ENCODE peak calls at places on chromosome 18, in nine cellular contexts. One of them, this sample, is unnamed.

GRCh38 chr18:44246001-44246400 is 434.7 kb upstream of the SETBP1 start:
- DNase-seq in activated CD8-positive, alpha-beta memory T cell treated with anti-CD3 and anti-CD28 coated beads, Interleukin-2, amount 10 ng/mL, durations not matched to agents 7 days and 5 days: no peak
- DNase-seq in NCI-H510A treated with DMSO at 0.1 percent for 48 hours: no peak
- DNase-seq in stimulated activated CD4-positive, alpha-beta T cell treated with anti-CD3 and anti-CD28 coated beads, Interleukin-12 subunit alpha, Interleukin-12 subunit beta, amount 100 ng/mL, for 48 hours: no peak
- DNase-seq in stimulated activated naive CD8-positive, alpha-beta T cell treated with anti-CD3 and anti-CD28 coated beads, Interleukin-15, Interleukin-2, amounts not matched to agents 100 U/mL and 50 U/mL, for 24 hours: no peak
- DNase-seq in T-helper 1 cell: no peak
- DNase-seq in endothelial cell: no peak
- DNase-seq in stimulated activated CD8-positive, alpha-beta memory T cell treated with anti-CD3 and anti-CD28 coated beads, Interleukin-7, amount 100 ng/mL, for 24 hours: no peak
- DNase-seq in IMR-90: no peak
- DNase-seq in this sample: no peak

GRCh38 chr18:73614812-73615211 is 532.8 kb downstream of the FBXO15 start:
- DNase-seq in activated CD8-positive, alpha-beta memory T cell treated with anti-CD3 and anti-CD28 coated beads, Interleukin-2, amount 10 ng/mL, durations not matched to agents 7 days and 5 days: no peak
- DNase-seq in NCI-H510A treated with DMSO at 0.1 percent for 48 hours: no peak
- DNase-seq in stimulated activated CD4-positive, alpha-beta T cell treated with anti-CD3 and anti-CD28 coated beads, Interleukin-12 subunit alpha, Interleukin-12 subunit beta, amount 100 ng/mL, for 48 hours: no peak
- DNase-seq in stimulated activated naive CD8-positive, alpha-beta T cell treated with anti-CD3 and anti-CD28 coated beads, Interleukin-15, Interleukin-2, amounts not matched to agents 100 U/mL and 50 U/mL, for 24 hours: no peak
- DNase-seq in T-helper 1 cell: no peak
- DNase-seq in endothelial cell: no peak
- DNase-seq in stimulated activated CD8-positive, alpha-beta memory T cell treated with anti-CD3 and anti-CD28 coated beads, Interleukin-7, amount 100 ng/mL, for 24 hours: no peak
- DNase-seq in IMR-90: peak
- DNase-seq in this sample: no peak

GRCh38 chr18:48785091-48785614 is 165.6 kb downstream of the SMAD7 start:
- DNase-seq in activated CD8-positive, alpha-beta memory T cell treated with anti-CD3 and anti-CD28 coated beads, Interleukin-2, amount 10 ng/mL, durations not matched to agents 7 days and 5 days: peak
- DNase-seq in NCI-H510A treated with DMSO at 0.1 percent for 48 hours: no peak
- DNase-seq in stimulated activated CD4-positive, alpha-beta T cell treated with anti-CD3 and anti-CD28 coated beads, Interleukin-12 subunit alpha, Interleukin-12 subunit beta, amount 100 ng/mL, for 48 hours: no peak
- DNase-seq in stimulated activated naive CD8-positive, alpha-beta T cell treated with anti-CD3 and anti-CD28 coated beads, Interleukin-15, Interleukin-2, amounts not matched to agents 100 U/mL and 50 U/mL, for 24 hours: no peak
- DNase-seq in T-helper 1 cell: no peak
- DNase-seq in endothelial cell: no peak
- DNase-seq in stimulated activated CD8-positive, alpha-beta memory T cell treated with anti-CD3 and anti-CD28 coated beads, Interleukin-7, amount 100 ng/mL, for 24 hours: no peak
- DNase-seq in IMR-90: no peak
- DNase-seq in this sample: no peak

GRCh38 chr18:77702686-77703085 is 453.0 kb downstream of the GALR1 start:
- DNase-seq in activated CD8-positive, alpha-beta memory T cell treated with anti-CD3 and anti-CD28 coated beads, Interleukin-2, amount 10 ng/mL, durations not matched to agents 7 days and 5 days: no peak
- DNase-seq in NCI-H510A treated with DMSO at 0.1 percent for 48 hours: peak
- DNase-seq in stimulated activated CD4-positive, alpha-beta T cell treated with anti-CD3 and anti-CD28 coated beads, Interleukin-12 subunit alpha, Interleukin-12 subunit beta, amount 100 ng/mL, for 48 hours: no peak
- DNase-seq in stimulated activated naive CD8-positive, alpha-beta T cell treated with anti-CD3 and anti-CD28 coated beads, Interleukin-15, Interleukin-2, amounts not matched to agents 100 U/mL and 50 U/mL, for 24 hours: no peak
- DNase-seq in T-helper 1 cell: no peak
- DNase-seq in endothelial cell: peak
- DNase-seq in stimulated activated CD8-positive, alpha-beta memory T cell treated with anti-CD3 and anti-CD28 coated beads, Interleukin-7, amount 100 ng/mL, for 24 hours: no peak
- DNase-seq in IMR-90: peak
- DNase-seq in this sample: no peak

GRCh38 chr18:8616026-8616401 is 6.8 kb downstream of the RAB12 start:
- DNase-seq in activated CD8-positive, alpha-beta memory T cell treated with anti-CD3 and anti-CD28 coated beads, Interleukin-2, amount 10 ng/mL, durations not matched to agents 7 days and 5 days: no peak
- DNase-seq in NCI-H510A treated with DMSO at 0.1 percent for 48 hours: no peak
- DNase-seq in stimulated activated CD4-positive, alpha-beta T cell treated with anti-CD3 and anti-CD28 coated beads, Interleukin-12 subunit alpha, Interleukin-12 subunit beta, amount 100 ng/mL, for 48 hours: no peak
- DNase-seq in stimulated activated naive CD8-positive, alpha-beta T cell treated with anti-CD3 and anti-CD28 coated beads, Interleukin-15, Interleukin-2, amounts not matched to agents 100 U/mL and 50 U/mL, for 24 hours: no peak
- DNase-seq in T-helper 1 cell: no peak
- DNase-seq in endothelial cell: no peak
- DNase-seq in stimulated activated CD8-positive, alpha-beta memory T cell treated with anti-CD3 and anti-CD28 coated beads, Interleukin-7, amount 100 ng/mL, for 24 hours: no peak
- DNase-seq in IMR-90: no peak
- DNase-seq in this sample: no peak

GRCh38 chr18:47683774-47684173 is 246.7 kb downstream of the SMAD2 start:
- DNase-seq in activated CD8-positive, alpha-beta memory T cell treated with anti-CD3 and anti-CD28 coated beads, Interleukin-2, amount 10 ng/mL, durations not matched to agents 7 days and 5 days: no peak
- DNase-seq in NCI-H510A treated with DMSO at 0.1 percent for 48 hours: no peak
- DNase-seq in stimulated activated CD4-positive, alpha-beta T cell treated with anti-CD3 and anti-CD28 coated beads, Interleukin-12 subunit alpha, Interleukin-12 subunit beta, amount 100 ng/mL, for 48 hours: no peak
- DNase-seq in stimulated activated naive CD8-positive, alpha-beta T cell treated with anti-CD3 and anti-CD28 coated beads, Interleukin-15, Interleukin-2, amounts not matched to agents 100 U/mL and 50 U/mL, for 24 hours: no peak
- DNase-seq in T-helper 1 cell: no peak
- DNase-seq in endothelial cell: no peak
- DNase-seq in stimulated activated CD8-positive, alpha-beta memory T cell treated with anti-CD3 and anti-CD28 coated beads, Interleukin-7, amount 100 ng/mL, for 24 hours: no peak
- DNase-seq in IMR-90: no peak
- DNase-seq in this sample: no peak

GRCh38 chr18:50819027-50819726 is 639 bp downstream of the MRO start:
- DNase-seq in activated CD8-positive, alpha-beta memory T cell treated with anti-CD3 and anti-CD28 coated beads, Interleukin-2, amount 10 ng/mL, durations not matched to agents 7 days and 5 days: no peak
- DNase-seq in NCI-H510A treated with DMSO at 0.1 percent for 48 hours: no peak
- DNase-seq in stimulated activated CD4-positive, alpha-beta T cell treated with anti-CD3 and anti-CD28 coated beads, Interleukin-12 subunit alpha, Interleukin-12 subunit beta, amount 100 ng/mL, for 48 hours: no peak
- DNase-seq in stimulated activated naive CD8-positive, alpha-beta T cell treated with anti-CD3 and anti-CD28 coated beads, Interleukin-15, Interleukin-2, amounts not matched to agents 100 U/mL and 50 U/mL, for 24 hours: no peak
- DNase-seq in T-helper 1 cell: no peak
- DNase-seq in endothelial cell: peak
- DNase-seq in stimulated activated CD8-positive, alpha-beta memory T cell treated with anti-CD3 and anti-CD28 coated beads, Interleukin-7, amount 100 ng/mL, for 24 hours: no peak
- DNase-seq in IMR-90: no peak
- DNase-seq in this sample: no peak

GRCh38 chr18:23136326-23137092 is 1.2 kb downstream of the CABLES1 start:
- DNase-seq in activated CD8-positive, alpha-beta memory T cell treated with anti-CD3 and anti-CD28 coated beads, Interleukin-2, amount 10 ng/mL, durations not matched to agents 7 days and 5 days: no peak
- DNase-seq in NCI-H510A treated with DMSO at 0.1 percent for 48 hours: no peak
- DNase-seq in stimulated activated CD4-positive, alpha-beta T cell treated with anti-CD3 and anti-CD28 coated beads, Interleukin-12 subunit alpha, Interleukin-12 subunit beta, amount 100 ng/mL, for 48 hours: no peak
- DNase-seq in stimulated activated naive CD8-positive, alpha-beta T cell treated with anti-CD3 and anti-CD28 coated beads, Interleukin-15, Interleukin-2, amounts not matched to agents 100 U/mL and 50 U/mL, for 24 hours: peak
- DNase-seq in T-helper 1 cell: no peak
- DNase-seq in endothelial cell: peak
- DNase-seq in stimulated activated CD8-positive, alpha-beta memory T cell treated with anti-CD3 and anti-CD28 coated beads, Interleukin-7, amount 100 ng/mL, for 24 hours: no peak
- DNase-seq in IMR-90: no peak
- DNase-seq in this sample: no peak

GRCh38 chr18:27948981-27949380 is 227.9 kb downstream of the CDH2 start:
- DNase-seq in activated CD8-positive, alpha-beta memory T cell treated with anti-CD3 and anti-CD28 coated beads, Interleukin-2, amount 10 ng/mL, durations not matched to agents 7 days and 5 days: no peak
- DNase-seq in NCI-H510A treated with DMSO at 0.1 percent for 48 hours: no peak
- DNase-seq in stimulated activated CD4-positive, alpha-beta T cell treated with anti-CD3 and anti-CD28 coated beads, Interleukin-12 subunit alpha, Interleukin-12 subunit beta, amount 100 ng/mL, for 48 hours: no peak
- DNase-seq in stimulated activated naive CD8-positive, alpha-beta T cell treated with anti-CD3 and anti-CD28 coated beads, Interleukin-15, Interleukin-2, amounts not matched to agents 100 U/mL and 50 U/mL, for 24 hours: no peak
- DNase-seq in T-helper 1 cell: no peak
- DNase-seq in endothelial cell: no peak
- DNase-seq in stimulated activated CD8-positive, alpha-beta memory T cell treated with anti-CD3 and anti-CD28 coated beads, Interleukin-7, amount 100 ng/mL, for 24 hours: no peak
- DNase-seq in IMR-90: no peak
- DNase-seq in this sample: no peak

GRCh38 chr18:56541790-56542189 is 96.6 kb downstream of the TXNL1 start:
- DNase-seq in activated CD8-positive, alpha-beta memory T cell treated with anti-CD3 and anti-CD28 coated beads, Interleukin-2, amount 10 ng/mL, durations not matched to agents 7 days and 5 days: no peak
- DNase-seq in NCI-H510A treated with DMSO at 0.1 percent for 48 hours: no peak
- DNase-seq in stimulated activated CD4-positive, alpha-beta T cell treated with anti-CD3 and anti-CD28 coated beads, Interleukin-12 subunit alpha, Interleukin-12 subunit beta, amount 100 ng/mL, for 48 hours: no peak
- DNase-seq in stimulated activated naive CD8-positive, alpha-beta T cell treated with anti-CD3 and anti-CD28 coated beads, Interleukin-15, Interleukin-2, amounts not matched to agents 100 U/mL and 50 U/mL, for 24 hours: no peak
- DNase-seq in T-helper 1 cell: no peak
- DNase-seq in endothelial cell: no peak
- DNase-seq in stimulated activated CD8-positive, alpha-beta memory T cell treated with anti-CD3 and anti-CD28 coated beads, Interleukin-7, amount 100 ng/mL, for 24 hours: no peak
- DNase-seq in IMR-90: no peak
- DNase-seq in this sample: no peak

GRCh38 chr18:56997200-56997599 is 149.7 kb upstream of the BOD1L2 start:
- DNase-seq in activated CD8-positive, alpha-beta memory T cell treated with anti-CD3 and anti-CD28 coated beads, Interleukin-2, amount 10 ng/mL, durations not matched to agents 7 days and 5 days: no peak
- DNase-seq in NCI-H510A treated with DMSO at 0.1 percent for 48 hours: no peak
- DNase-seq in stimulated activated CD4-positive, alpha-beta T cell treated with anti-CD3 and anti-CD28 coated beads, Interleukin-12 subunit alpha, Interleukin-12 subunit beta, amount 100 ng/mL, for 48 hours: no peak
- DNase-seq in stimulated activated naive CD8-positive, alpha-beta T cell treated with anti-CD3 and anti-CD28 coated beads, Interleukin-15, Interleukin-2, amounts not matched to agents 100 U/mL and 50 U/mL, for 24 hours: no peak
- DNase-seq in T-helper 1 cell: no peak
- DNase-seq in endothelial cell: no peak
- DNase-seq in stimulated activated CD8-positive, alpha-beta memory T cell treated with anti-CD3 and anti-CD28 coated beads, Interleukin-7, amount 100 ng/mL, for 24 hours: no peak
- DNase-seq in IMR-90: no peak
- DNase-seq in this sample: no peak

GRCh38 chr18:75209952-75210261 is 690 bp upstream of the TSHZ1 start:
- DNase-seq in activated CD8-positive, alpha-beta memory T cell treated with anti-CD3 and anti-CD28 coated beads, Interleukin-2, amount 10 ng/mL, durations not matched to agents 7 days and 5 days: no peak
- DNase-seq in NCI-H510A treated with DMSO at 0.1 percent for 48 hours: no peak
- DNase-seq in stimulated activated CD4-positive, alpha-beta T cell treated with anti-CD3 and anti-CD28 coated beads, Interleukin-12 subunit alpha, Interleukin-12 subunit beta, amount 100 ng/mL, for 48 hours: no peak
- DNase-seq in stimulated activated naive CD8-positive, alpha-beta T cell treated with anti-CD3 and anti-CD28 coated beads, Interleukin-15, Interleukin-2, amounts not matched to agents 100 U/mL and 50 U/mL, for 24 hours: no peak
- DNase-seq in T-helper 1 cell: no peak
- DNase-seq in endothelial cell: peak
- DNase-seq in stimulated activated CD8-positive, alpha-beta memory T cell treated with anti-CD3 and anti-CD28 coated beads, Interleukin-7, amount 100 ng/mL, for 24 hours: no peak
- DNase-seq in IMR-90: no peak
- DNase-seq in this sample: no peak

GRCh38 chr18:51196116-51196810 is 1.2 kb downstream of the MEX3C start:
- DNase-seq in activated CD8-positive, alpha-beta memory T cell treated with anti-CD3 and anti-CD28 coated beads, Interleukin-2, amount 10 ng/mL, durations not matched to agents 7 days and 5 days: peak
- DNase-seq in NCI-H510A treated with DMSO at 0.1 percent for 48 hours: peak
- DNase-seq in stimulated activated CD4-positive, alpha-beta T cell treated with anti-CD3 and anti-CD28 coated beads, Interleukin-12 subunit alpha, Interleukin-12 subunit beta, amount 100 ng/mL, for 48 hours: peak
- DNase-seq in stimulated activated naive CD8-positive, alpha-beta T cell treated with anti-CD3 and anti-CD28 coated beads, Interleukin-15, Interleukin-2, amounts not matched to agents 100 U/mL and 50 U/mL, for 24 hours: peak
- DNase-seq in T-helper 1 cell: peak
- DNase-seq in endothelial cell: no peak
- DNase-seq in stimulated activated CD8-positive, alpha-beta memory T cell treated with anti-CD3 and anti-CD28 coated beads, Interleukin-7, amount 100 ng/mL, for 24 hours: no peak
- DNase-seq in IMR-90: peak
- DNase-seq in this sample: peak

GRCh38 chr18:11981633-11982366 is 493 bp downstream of the IMPA2 start:
- DNase-seq in activated CD8-positive, alpha-beta memory T cell treated with anti-CD3 and anti-CD28 coated beads, Interleukin-2, amount 10 ng/mL, durations not matched to agents 7 days and 5 days: peak
- DNase-seq in NCI-H510A treated with DMSO at 0.1 percent for 48 hours: no peak
- DNase-seq in stimulated activated CD4-positive, alpha-beta T cell treated with anti-CD3 and anti-CD28 coated beads, Interleukin-12 subunit alpha, Interleukin-12 subunit beta, amount 100 ng/mL, for 48 hours: no peak
- DNase-seq in stimulated activated naive CD8-positive, alpha-beta T cell treated with anti-CD3 and anti-CD28 coated beads, Interleukin-15, Interleukin-2, amounts not matched to agents 100 U/mL and 50 U/mL, for 24 hours: peak
- DNase-seq in T-helper 1 cell: no peak
- DNase-seq in endothelial cell: peak
- DNase-seq in stimulated activated CD8-positive, alpha-beta memory T cell treated with anti-CD3 and anti-CD28 coated beads, Interleukin-7, amount 100 ng/mL, for 24 hours: no peak
- DNase-seq in IMR-90: peak
- DNase-seq in this sample: no peak

GRCh38 chr18:29218101-29218500 is 1041.2 kb upstream of the CDH2 start:
- DNase-seq in activated CD8-positive, alpha-beta memory T cell treated with anti-CD3 and anti-CD28 coated beads, Interleukin-2, amount 10 ng/mL, durations not matched to agents 7 days and 5 days: no peak
- DNase-seq in NCI-H510A treated with DMSO at 0.1 percent for 48 hours: no peak
- DNase-seq in stimulated activated CD4-positive, alpha-beta T cell treated with anti-CD3 and anti-CD28 coated beads, Interleukin-12 subunit alpha, Interleukin-12 subunit beta, amount 100 ng/mL, for 48 hours: no peak
- DNase-seq in stimulated activated naive CD8-positive, alpha-beta T cell treated with anti-CD3 and anti-CD28 coated beads, Interleukin-15, Interleukin-2, amounts not matched to agents 100 U/mL and 50 U/mL, for 24 hours: no peak
- DNase-seq in T-helper 1 cell: no peak
- DNase-seq in endothelial cell: no peak
- DNase-seq in stimulated activated CD8-positive, alpha-beta memory T cell treated with anti-CD3 and anti-CD28 coated beads, Interleukin-7, amount 100 ng/mL, for 24 hours: no peak
- DNase-seq in IMR-90: peak
- DNase-seq in this sample: no peak

GRCh38 chr18:43022874-43023273 is 92.6 kb downstream of the RIT2 start:
- DNase-seq in activated CD8-positive, alpha-beta memory T cell treated with anti-CD3 and anti-CD28 coated beads, Interleukin-2, amount 10 ng/mL, durations not matched to agents 7 days and 5 days: no peak
- DNase-seq in NCI-H510A treated with DMSO at 0.1 percent for 48 hours: no peak
- DNase-seq in stimulated activated CD4-positive, alpha-beta T cell treated with anti-CD3 and anti-CD28 coated beads, Interleukin-12 subunit alpha, Interleukin-12 subunit beta, amount 100 ng/mL, for 48 hours: no peak
- DNase-seq in stimulated activated naive CD8-positive, alpha-beta T cell treated with anti-CD3 and anti-CD28 coated beads, Interleukin-15, Interleukin-2, amounts not matched to agents 100 U/mL and 50 U/mL, for 24 hours: no peak
- DNase-seq in T-helper 1 cell: no peak
- DNase-seq in endothelial cell: no peak
- DNase-seq in stimulated activated CD8-positive, alpha-beta memory T cell treated with anti-CD3 and anti-CD28 coated beads, Interleukin-7, amount 100 ng/mL, for 24 hours: no peak
- DNase-seq in IMR-90: no peak
- DNase-seq in this sample: no peak

GRCh38 chr18:55265130-55265675 is 305.9 kb upstream of the CCDC68 start:
- DNase-seq in activated CD8-positive, alpha-beta memory T cell treated with anti-CD3 and anti-CD28 coated beads, Interleukin-2, amount 10 ng/mL, durations not matched to agents 7 days and 5 days: no peak
- DNase-seq in NCI-H510A treated with DMSO at 0.1 percent for 48 hours: no peak
- DNase-seq in stimulated activated CD4-positive, alpha-beta T cell treated with anti-CD3 and anti-CD28 coated beads, Interleukin-12 subunit alpha, Interleukin-12 subunit beta, amount 100 ng/mL, for 48 hours: no peak
- DNase-seq in stimulated activated naive CD8-positive, alpha-beta T cell treated with anti-CD3 and anti-CD28 coated beads, Interleukin-15, Interleukin-2, amounts not matched to agents 100 U/mL and 50 U/mL, for 24 hours: no peak
- DNase-seq in T-helper 1 cell: no peak
- DNase-seq in endothelial cell: no peak
- DNase-seq in stimulated activated CD8-positive, alpha-beta memory T cell treated with anti-CD3 and anti-CD28 coated beads, Interleukin-7, amount 100 ng/mL, for 24 hours: no peak
- DNase-seq in IMR-90: no peak
- DNase-seq in this sample: no peak

GRCh38 chr18:50340078-50340477 is 34.8 kb upstream of the SKA1 start:
- DNase-seq in activated CD8-positive, alpha-beta memory T cell treated with anti-CD3 and anti-CD28 coated beads, Interleukin-2, amount 10 ng/mL, durations not matched to agents 7 days and 5 days: no peak
- DNase-seq in NCI-H510A treated with DMSO at 0.1 percent for 48 hours: no peak
- DNase-seq in stimulated activated CD4-positive, alpha-beta T cell treated with anti-CD3 and anti-CD28 coated beads, Interleukin-12 subunit alpha, Interleukin-12 subunit beta, amount 100 ng/mL, for 48 hours: no peak
- DNase-seq in stimulated activated naive CD8-positive, alpha-beta T cell treated with anti-CD3 and anti-CD28 coated beads, Interleukin-15, Interleukin-2, amounts not matched to agents 100 U/mL and 50 U/mL, for 24 hours: no peak
- DNase-seq in T-helper 1 cell: no peak
- DNase-seq in endothelial cell: no peak
- DNase-seq in stimulated activated CD8-positive, alpha-beta memory T cell treated with anti-CD3 and anti-CD28 coated beads, Interleukin-7, amount 100 ng/mL, for 24 hours: no peak
- DNase-seq in IMR-90: no peak
- DNase-seq in this sample: no peak

GRCh38 chr18:39788395-39788794 is 2166.6 kb upstream of the PIK3C3 start:
- DNase-seq in activated CD8-positive, alpha-beta memory T cell treated with anti-CD3 and anti-CD28 coated beads, Interleukin-2, amount 10 ng/mL, durations not matched to agents 7 days and 5 days: no peak
- DNase-seq in NCI-H510A treated with DMSO at 0.1 percent for 48 hours: no peak
- DNase-seq in stimulated activated CD4-positive, alpha-beta T cell treated with anti-CD3 and anti-CD28 coated beads, Interleukin-12 subunit alpha, Interleukin-12 subunit beta, amount 100 ng/mL, for 48 hours: no peak
- DNase-seq in stimulated activated naive CD8-positive, alpha-beta T cell treated with anti-CD3 and anti-CD28 coated beads, Interleukin-15, Interleukin-2, amounts not matched to agents 100 U/mL and 50 U/mL, for 24 hours: no peak
- DNase-seq in T-helper 1 cell: no peak
- DNase-seq in endothelial cell: no peak
- DNase-seq in stimulated activated CD8-positive, alpha-beta memory T cell treated with anti-CD3 and anti-CD28 coated beads, Interleukin-7, amount 100 ng/mL, for 24 hours: no peak
- DNase-seq in IMR-90: peak
- DNase-seq in this sample: no peak

GRCh38 chr18:48728204-48728833 is 189.5 kb downstream of the CTIF start:
- DNase-seq in activated CD8-positive, alpha-beta memory T cell treated with anti-CD3 and anti-CD28 coated beads, Interleukin-2, amount 10 ng/mL, durations not matched to agents 7 days and 5 days: no peak
- DNase-seq in NCI-H510A treated with DMSO at 0.1 percent for 48 hours: no peak
- DNase-seq in stimulated activated CD4-positive, alpha-beta T cell treated with anti-CD3 and anti-CD28 coated beads, Interleukin-12 subunit alpha, Interleukin-12 subunit beta, amount 100 ng/mL, for 48 hours: no peak
- DNase-seq in stimulated activated naive CD8-positive, alpha-beta T cell treated with anti-CD3 and anti-CD28 coated beads, Interleukin-15, Interleukin-2, amounts not matched to agents 100 U/mL and 50 U/mL, for 24 hours: no peak
- DNase-seq in T-helper 1 cell: no peak
- DNase-seq in endothelial cell: no peak
- DNase-seq in stimulated activated CD8-positive, alpha-beta memory T cell treated with anti-CD3 and anti-CD28 coated beads, Interleukin-7, amount 100 ng/mL, for 24 hours: no peak
- DNase-seq in IMR-90: peak
- DNase-seq in this sample: no peak

GRCh38 chr18:63444567-63444966 is 22.3 kb upstream of the VPS4B start:
- DNase-seq in activated CD8-positive, alpha-beta memory T cell treated with anti-CD3 and anti-CD28 coated beads, Interleukin-2, amount 10 ng/mL, durations not matched to agents 7 days and 5 days: no peak
- DNase-seq in NCI-H510A treated with DMSO at 0.1 percent for 48 hours: no peak
- DNase-seq in stimulated activated CD4-positive, alpha-beta T cell treated with anti-CD3 and anti-CD28 coated beads, Interleukin-12 subunit alpha, Interleukin-12 subunit beta, amount 100 ng/mL, for 48 hours: no peak
- DNase-seq in stimulated activated naive CD8-positive, alpha-beta T cell treated with anti-CD3 and anti-CD28 coated beads, Interleukin-15, Interleukin-2, amounts not matched to agents 100 U/mL and 50 U/mL, for 24 hours: no peak
- DNase-seq in T-helper 1 cell: no peak
- DNase-seq in endothelial cell: no peak
- DNase-seq in stimulated activated CD8-positive, alpha-beta memory T cell treated with anti-CD3 and anti-CD28 coated beads, Interleukin-7, amount 100 ng/mL, for 24 hours: no peak
- DNase-seq in IMR-90: peak
- DNase-seq in this sample: no peak

GRCh38 chr18:37457754-37458153 is 107.8 kb downstream of the CELF4 start:
- DNase-seq in activated CD8-positive, alpha-beta memory T cell treated with anti-CD3 and anti-CD28 coated beads, Interleukin-2, amount 10 ng/mL, durations not matched to agents 7 days and 5 days: no peak
- DNase-seq in NCI-H510A treated with DMSO at 0.1 percent for 48 hours: no peak
- DNase-seq in stimulated activated CD4-positive, alpha-beta T cell treated with anti-CD3 and anti-CD28 coated beads, Interleukin-12 subunit alpha, Interleukin-12 subunit beta, amount 100 ng/mL, for 48 hours: no peak
- DNase-seq in stimulated activated naive CD8-positive, alpha-beta T cell treated with anti-CD3 and anti-CD28 coated beads, Interleukin-15, Interleukin-2, amounts not matched to agents 100 U/mL and 50 U/mL, for 24 hours: no peak
- DNase-seq in T-helper 1 cell: no peak
- DNase-seq in endothelial cell: no peak
- DNase-seq in stimulated activated CD8-positive, alpha-beta memory T cell treated with anti-CD3 and anti-CD28 coated beads, Interleukin-7, amount 100 ng/mL, for 24 hours: no peak
- DNase-seq in IMR-90: no peak
- DNase-seq in this sample: no peak

GRCh38 chr18:63553117-63553516 is 10.9 kb downstream of the SERPINB12 start:
- DNase-seq in activated CD8-positive, alpha-beta memory T cell treated with anti-CD3 and anti-CD28 coated beads, Interleukin-2, amount 10 ng/mL, durations not matched to agents 7 days and 5 days: no peak
- DNase-seq in NCI-H510A treated with DMSO at 0.1 percent for 48 hours: no peak
- DNase-seq in stimulated activated CD4-positive, alpha-beta T cell treated with anti-CD3 and anti-CD28 coated beads, Interleukin-12 subunit alpha, Interleukin-12 subunit beta, amount 100 ng/mL, for 48 hours: no peak
- DNase-seq in stimulated activated naive CD8-positive, alpha-beta T cell treated with anti-CD3 and anti-CD28 coated beads, Interleukin-15, Interleukin-2, amounts not matched to agents 100 U/mL and 50 U/mL, for 24 hours: no peak
- DNase-seq in T-helper 1 cell: no peak
- DNase-seq in endothelial cell: no peak
- DNase-seq in stimulated activated CD8-positive, alpha-beta memory T cell treated with anti-CD3 and anti-CD28 coated beads, Interleukin-7, amount 100 ng/mL, for 24 hours: no peak
- DNase-seq in IMR-90: peak
- DNase-seq in this sample: no peak

GRCh38 chr18:79934311-79935097 is 16.9 kb downstream of the SLC66A2 start:
- DNase-seq in activated CD8-positive, alpha-beta memory T cell treated with anti-CD3 and anti-CD28 coated beads, Interleukin-2, amount 10 ng/mL, durations not matched to agents 7 days and 5 days: no peak
- DNase-seq in NCI-H510A treated with DMSO at 0.1 percent for 48 hours: no peak
- DNase-seq in stimulated activated CD4-positive, alpha-beta T cell treated with anti-CD3 and anti-CD28 coated beads, Interleukin-12 subunit alpha, Interleukin-12 subunit beta, amount 100 ng/mL, for 48 hours: no peak
- DNase-seq in stimulated activated naive CD8-positive, alpha-beta T cell treated with anti-CD3 and anti-CD28 coated beads, Interleukin-15, Interleukin-2, amounts not matched to agents 100 U/mL and 50 U/mL, for 24 hours: no peak
- DNase-seq in T-helper 1 cell: no peak
- DNase-seq in endothelial cell: no peak
- DNase-seq in stimulated activated CD8-positive, alpha-beta memory T cell treated with anti-CD3 and anti-CD28 coated beads, Interleukin-7, amount 100 ng/mL, for 24 hours: no peak
- DNase-seq in IMR-90: no peak
- DNase-seq in this sample: no peak

GRCh38 chr18:28045176-28045810 is 131.6 kb downstream of the CDH2 start:
- DNase-seq in activated CD8-positive, alpha-beta memory T cell treated with anti-CD3 and anti-CD28 coated beads, Interleukin-2, amount 10 ng/mL, durations not matched to agents 7 days and 5 days: no peak
- DNase-seq in NCI-H510A treated with DMSO at 0.1 percent for 48 hours: peak
- DNase-seq in stimulated activated CD4-positive, alpha-beta T cell treated with anti-CD3 and anti-CD28 coated beads, Interleukin-12 subunit alpha, Interleukin-12 subunit beta, amount 100 ng/mL, for 48 hours: no peak
- DNase-seq in stimulated activated naive CD8-positive, alpha-beta T cell treated with anti-CD3 and anti-CD28 coated beads, Interleukin-15, Interleukin-2, amounts not matched to agents 100 U/mL and 50 U/mL, for 24 hours: no peak
- DNase-seq in T-helper 1 cell: no peak
- DNase-seq in endothelial cell: no peak
- DNase-seq in stimulated activated CD8-positive, alpha-beta memory T cell treated with anti-CD3 and anti-CD28 coated beads, Interleukin-7, amount 100 ng/mL, for 24 hours: no peak
- DNase-seq in IMR-90: peak
- DNase-seq in this sample: no peak

GRCh38 chr18:57997820-57998219 is 46.2 kb upstream of the NEDD4L start:
- DNase-seq in activated CD8-positive, alpha-beta memory T cell treated with anti-CD3 and anti-CD28 coated beads, Interleukin-2, amount 10 ng/mL, durations not matched to agents 7 days and 5 days: no peak
- DNase-seq in NCI-H510A treated with DMSO at 0.1 percent for 48 hours: no peak
- DNase-seq in stimulated activated CD4-positive, alpha-beta T cell treated with anti-CD3 and anti-CD28 coated beads, Interleukin-12 subunit alpha, Interleukin-12 subunit beta, amount 100 ng/mL, for 48 hours: no peak
- DNase-seq in stimulated activated naive CD8-positive, alpha-beta T cell treated with anti-CD3 and anti-CD28 coated beads, Interleukin-15, Interleukin-2, amounts not matched to agents 100 U/mL and 50 U/mL, for 24 hours: no peak
- DNase-seq in T-helper 1 cell: no peak
- DNase-seq in endothelial cell: no peak
- DNase-seq in stimulated activated CD8-positive, alpha-beta memory T cell treated with anti-CD3 and anti-CD28 coated beads, Interleukin-7, amount 100 ng/mL, for 24 hours: no peak
- DNase-seq in IMR-90: no peak
- DNase-seq in this sample: no peak

This sample was measured in anterior cingulate cortex.